ENCODE peak calls at places on chromosomes 7 and 10, in four cellular contexts. One of them, this sample, is unnamed.

GRCh38 chr10:129963831-129964501 is at the start of gene EBF3:
- DNase-seq in GM12878: no peak
- DNase-seq in GM12891: no peak
- DNase-seq in K562: peak; percentile 1
- DNase-seq in this sample: peak; percentile 39

GRCh38 chr7:5139998-5140397 is 50.0 kb upstream of the WIPI2 start:
- DNase-seq in GM12891: no peak
- DNase-seq in GM12878: peak; percentile 8
- DNase-seq in K562: peak; percentile 56
- DNase-seq in this sample: no peak

GRCh38 chr7:44121761-44122420 is 1.5 kb downstream of the POLD2 start:
- DNase-seq in K562: no peak
- DNase-seq in GM12891: no peak
- DNase-seq in GM12878: no peak
- DNase-seq in this sample: no peak

GRCh38 chr7:106165328-106165727 is 53.2 kb upstream of the SYPL1 start:
- DNase-seq in GM12878: no peak
- DNase-seq in K562: no peak
- DNase-seq in GM12891: no peak
- DNase-seq in this sample: no peak

GRCh38 chr7:464712-465461 is 54.8 kb downstream of the PDGFA start:
- DNase-seq in GM12878: no peak
- DNase-seq in K562: no peak
- DNase-seq in GM12891: no peak
- DNase-seq in this sample: no peak

GRCh38 chr10:100510533-100511308 is 8.9 kb downstream of the SEC31B start:
- DNase-seq in GM12891: no peak
- DNase-seq in K562: no peak
- DNase-seq in GM12878: no peak
- DNase-seq in this sample: peak; percentile 72

GRCh38 chr10:76176166-76176550 is 744.7 kb downstream of the LRMDA start:
- DNase-seq in GM12878: no peak
- DNase-seq in GM12891: no peak
- DNase-seq in K562: no peak
- DNase-seq in this sample: no peak

GRCh38 chr10:1229574-1229973 is 173.4 kb downstream of the WDR37 start:
- DNase-seq in GM12878: no peak
- DNase-seq in GM12891: no peak
- DNase-seq in K562: no peak
- DNase-seq in this sample: no peak

GRCh38 chr10:30701471-30702173 is 72.1 kb upstream of the LYZL2 start:
- DNase-seq in GM12878: peak; percentile 87
- DNase-seq in GM12891: no peak
- DNase-seq in K562: no peak
- DNase-seq in this sample: no peak

GRCh38 chr7:41416208-41416595 is 286.7 kb downstream of the INHBA start:
- DNase-seq in GM12891: no peak
- DNase-seq in K562: no peak
- DNase-seq in GM12878: no peak
- DNase-seq in this sample: no peak

GRCh38 chr7:82241371-82241770 is 202.2 kb downstream of the CACNA2D1 start:
- DNase-seq in GM12891: no peak
- DNase-seq in K562: no peak
- DNase-seq in GM12878: no peak
- DNase-seq in this sample: no peak

GRCh38 chr7:81691199-81691821 is 78.5 kb downstream of the HGF start:
- DNase-seq in GM12878: no peak
- DNase-seq in K562: no peak
- DNase-seq in GM12891: no peak
- DNase-seq in this sample: no peak

DNA sequence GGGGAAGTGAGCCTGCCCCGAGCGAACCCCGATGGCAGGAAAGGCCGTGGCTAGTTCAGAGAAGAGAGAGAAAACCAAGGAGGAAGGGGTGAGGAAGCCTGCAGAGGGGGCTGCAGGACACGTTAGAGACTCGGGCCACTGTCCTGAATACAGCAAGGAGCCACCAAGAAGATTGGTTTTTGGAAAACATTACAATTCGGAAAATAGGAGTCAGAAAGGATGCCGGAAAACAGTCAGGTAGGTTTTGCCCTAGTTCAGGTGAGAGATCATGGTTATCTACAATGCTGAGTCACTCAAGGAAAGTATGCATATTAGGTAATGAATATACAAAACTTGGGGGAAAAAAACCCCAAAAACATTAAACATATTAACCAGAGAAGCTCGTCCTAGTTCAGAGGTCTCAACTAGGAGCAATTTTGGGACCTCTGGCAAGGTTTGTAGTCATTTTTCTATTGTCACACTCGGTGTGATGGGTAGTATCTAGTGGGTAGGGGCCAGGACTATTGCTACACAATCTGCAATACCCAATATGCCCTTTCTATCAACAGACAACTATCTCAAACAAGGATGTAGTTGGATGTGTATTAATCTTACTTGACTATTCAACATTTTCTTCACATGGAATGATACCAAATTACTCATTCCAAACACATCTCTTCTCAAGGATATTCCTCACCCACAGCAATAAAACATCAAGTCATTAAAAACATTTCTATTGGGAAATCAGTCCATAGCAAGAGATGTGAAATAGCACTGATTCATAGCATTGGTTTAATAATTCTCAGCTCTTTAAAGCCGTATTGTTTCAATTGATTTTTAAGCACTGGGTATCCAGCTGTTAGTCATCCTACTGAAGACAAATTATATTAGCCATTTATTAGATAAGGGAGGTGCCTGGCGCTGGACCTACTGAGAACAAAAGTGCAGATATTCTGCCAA is 74.4 kb upstream of the RSU1 start:
- DNase-seq in K562: peak; percentile 81
- DNase-seq in GM12878: no peak
- DNase-seq in GM12891: no peak
- DNase-seq in this sample: peak; percentile 35
- TF ChIP-seq POLR2AphosphoS5 in K562: peak; percentile 100
- TF ChIP-seq POLR2AphosphoS5 in GM12878: peak; percentile 47
- TF ChIP-seq POLR2AphosphoS5 in GM12891: peak; percentile 94
- TF ChIP-seq POLR2AphosphoS5 in this sample: no peak

GRCh38 chr10:112376578-112376855 is 2.6 kb downstream of the ACSL5 start:
- DNase-seq in GM12878: no peak
- DNase-seq in GM12891: no peak
- DNase-seq in K562: no peak
- DNase-seq in this sample: no peak
- TF ChIP-seq SPI1 in GM12878: no peak
- TF ChIP-seq SPI1 in GM12891: no peak
- TF ChIP-seq SPI1 in K562: no peak
- TF ChIP-seq SPI1 in this sample: no peak

DNA sequence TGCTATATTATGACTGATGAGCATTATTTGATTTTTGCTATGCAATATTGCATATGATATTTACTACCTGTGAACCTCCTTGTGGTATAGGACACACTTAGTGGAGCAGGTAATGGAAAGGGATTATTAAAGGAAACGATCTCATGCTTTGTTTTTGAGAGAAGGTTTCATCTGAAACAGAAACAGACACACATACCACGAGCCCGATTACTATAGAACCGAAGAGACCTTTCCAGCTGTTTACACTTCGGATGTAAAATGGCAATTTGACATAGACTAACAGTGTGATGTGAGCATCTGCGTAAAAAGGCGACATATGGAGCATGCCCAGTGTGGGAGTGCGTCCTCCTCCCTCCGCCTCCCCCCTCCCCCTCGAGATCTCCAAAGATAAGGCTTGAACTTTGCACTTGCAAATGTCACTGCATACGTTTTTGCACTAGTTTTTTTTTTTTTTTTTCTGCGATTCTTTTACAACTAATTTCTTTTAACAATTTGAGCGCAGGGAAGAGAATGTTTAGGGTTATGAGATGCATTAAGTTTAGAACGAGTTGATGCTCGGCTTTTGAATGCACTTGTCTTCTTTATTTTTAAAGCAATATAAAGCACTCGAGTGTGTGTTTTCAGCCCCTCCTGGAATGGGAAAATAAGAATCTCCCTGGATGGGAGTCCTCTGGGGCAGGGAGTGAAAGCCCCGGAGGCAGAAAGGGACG is 251.0 kb downstream of the NSUN6 start:
- DNase-seq in GM12878: peak; percentile 54
- DNase-seq in GM12891: no peak
- DNase-seq in K562: no peak
- DNase-seq in this sample: no peak
- TF ChIP-seq POLR2AphosphoS5 in GM12878: no peak
- TF ChIP-seq POLR2AphosphoS5 in GM12891: no peak
- TF ChIP-seq POLR2AphosphoS5 in K562: no peak
- TF ChIP-seq POLR2AphosphoS5 in this sample: no peak

GRCh38 chr10:103433858-103434257 is 18.3 kb downstream of the CALHM2 start:
- DNase-seq in GM12878: no peak
- DNase-seq in K562: no peak
- DNase-seq in GM12891: no peak
- DNase-seq in this sample: no peak
- TF ChIP-seq SPI1 in GM12878: no peak
- TF ChIP-seq SPI1 in K562: no peak
- TF ChIP-seq SPI1 in GM12891: no peak
- TF ChIP-seq SPI1 in this sample: peak; percentile 8

GRCh38 chr7:37420931-37421330 is 27.7 kb downstream of the ELMO1 start:
- DNase-seq in GM12891: no peak
- DNase-seq in K562: no peak
- DNase-seq in GM12878: no peak
- DNase-seq in this sample: no peak

GRCh38 chr7:37424995-37425394 is 23.7 kb downstream of the ELMO1 start:
- DNase-seq in GM12891: no peak
- DNase-seq in K562: no peak
- DNase-seq in GM12878: no peak
- DNase-seq in this sample: peak; percentile 64

GRCh38 chr7:37419496-37419895 is 29.2 kb downstream of the ELMO1 start:
- DNase-seq in GM12891: no peak
- DNase-seq in K562: no peak
- DNase-seq in GM12878: no peak
- DNase-seq in this sample: no peak

GRCh38 chr7:37424532-37424931 is 24.1 kb downstream of the ELMO1 start:
- DNase-seq in GM12878: no peak
- DNase-seq in GM12891: no peak
- DNase-seq in K562: no peak
- DNase-seq in this sample: no peak

GRCh38 chr7:37421820-37422219 is 26.8 kb downstream of the ELMO1 start:
- DNase-seq in GM12878: no peak
- DNase-seq in GM12891: no peak
- DNase-seq in K562: no peak
- DNase-seq in this sample: no peak
- TF ChIP-seq POLR2AphosphoS5 in GM12878: no peak
- TF ChIP-seq POLR2AphosphoS5 in GM12891: no peak
- TF ChIP-seq POLR2AphosphoS5 in K562: no peak
- TF ChIP-seq POLR2AphosphoS5 in this sample: no peak

DNA sequence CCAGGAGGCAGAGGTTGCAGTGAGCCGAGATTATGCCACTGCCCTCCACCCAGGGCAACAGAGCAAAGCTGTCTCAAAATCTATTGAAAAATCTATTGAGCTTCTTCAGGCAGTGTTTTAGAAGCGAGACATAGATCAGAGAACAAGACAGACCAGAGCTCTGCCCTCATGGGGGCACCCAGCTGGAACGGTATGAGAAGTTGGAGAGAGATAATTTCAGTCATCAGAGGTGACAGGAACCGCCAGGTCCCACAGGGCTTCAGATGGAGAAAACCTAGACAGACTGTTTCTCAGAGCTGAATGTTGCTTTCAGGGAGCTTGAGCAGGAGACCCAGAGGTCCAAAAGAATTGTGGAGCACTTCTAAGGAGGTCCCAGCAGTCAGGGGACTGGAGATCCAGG is 14.2 kb upstream of the GTF2IRD1 start:
- DNase-seq in GM12891: no peak
- DNase-seq in GM12878: no peak
- DNase-seq in K562: no peak
- DNase-seq in this sample: no peak
- TF ChIP-seq SPI1 in GM12891: no peak
- TF ChIP-seq SPI1 in GM12878: no peak
- TF ChIP-seq SPI1 in K562: no peak
- TF ChIP-seq SPI1 in this sample: no peak

GRCh38 chr7:92608380-92609322 is 18.5 kb upstream of the FAM133B start:
- DNase-seq in GM12891: no peak
- DNase-seq in K562: peak; percentile 67
- DNase-seq in GM12878: no peak
- DNase-seq in this sample: no peak
- TF ChIP-seq POLR2AphosphoS5 in GM12891: no peak
- TF ChIP-seq POLR2AphosphoS5 in K562: peak; percentile 32
- TF ChIP-seq POLR2AphosphoS5 in GM12878: no peak
- TF ChIP-seq POLR2AphosphoS5 in this sample: no peak

GRCh38 chr7:30941582-30942310 is 22.0 kb upstream of the GHRHR start:
- DNase-seq in GM12891: no peak
- DNase-seq in GM12878: no peak
- DNase-seq in K562: no peak
- DNase-seq in this sample: no peak
- TF ChIP-seq SPI1 in GM12891: no peak
- TF ChIP-seq SPI1 in GM12878: no peak
- TF ChIP-seq SPI1 in K562: no peak
- TF ChIP-seq SPI1 in this sample: no peak